ENCODE peak calls at places on chromosome 1, in five cellular contexts. C, E, X, G and V are unnamed samples.

GRCh38 chr1:193733674-193734073 is 547.3 kb upstream of the B3GALT2 start:
- DNase-seq in C (no peak), E (no peak), X (no peak), G (no peak), V (no peak)

GRCh38 chr1:192807968-192808587 is 761 bp upstream of the RGS2 start:
- DNase-seq in C (no peak), E (no peak), X (no peak), G (peak; percentile 67), V (no peak)

GRCh38 chr1:56099766-56100165 is 479.6 kb downstream of the PLPP3 start:
- DNase-seq in C (no peak), E (no peak), X (no peak), G (peak; percentile 59), V (no peak)

GRCh38 chr1:184075040-184076029 is 23.8 kb downstream of the TSEN15 start:
- DNase-seq in C (no peak), E (peak; percentile 82), X (no peak), G (peak; percentile 79), V (peak; percentile 54)

GRCh38 chr1:155241069-155241679 is 14.1 kb downstream of the ENTREP3 start:
- DNase-seq in C (no peak), E (peak; percentile 86), X (peak; percentile 57), G (peak; percentile 93), V (peak; percentile 63)

GRCh38 chr1:181390350-181391080 is 92.8 kb upstream of the CACNA1E start:
- DNase-seq in C (no peak), E (no peak), X (no peak), G (no peak), V (no peak)

GRCh38 chr1:11045428-11046269 is 1.4 kb downstream of the MASP2 start:
- DNase-seq in C (no peak), E (peak; percentile 54), X (no peak), G (no peak), V (no peak)

GRCh38 chr1:231020139-231020601 is 19.9 kb downstream of the FAM89A start:
- DNase-seq in C (no peak), E (no peak), X (no peak), G (peak; percentile 23), V (no peak)

GRCh38 chr1:68116643-68117235 is 66.3 kb upstream of the DIRAS3 start:
- DNase-seq in C (no peak), E (no peak), X (peak; percentile 27), G (peak; percentile 81), V (no peak)

GRCh38 chr1:60583696-60584095 is 498.7 kb upstream of the NFIA start:
- DNase-seq in C (no peak), E (no peak), X (no peak), G (no peak), V (no peak)

GRCh38 chr1:20345419-20345818 is 54.7 kb downstream of the VWA5B1 start:
- DNase-seq in C (no peak), E (no peak), X (no peak), G (no peak), V (no peak)

GRCh38 chr1:85611856-85612255 is 31.3 kb downstream of the CCN1 start:
- DNase-seq in C (peak; percentile 57), E (peak; percentile 70), X (no peak), G (peak; percentile 99), V (peak; percentile 99)

GRCh38 chr1:85609976-85610375 is 29.4 kb downstream of the CCN1 start:
- DNase-seq in C (no peak), E (no peak), X (no peak), G (no peak), V (no peak)

GRCh38 chr1:85615536-85615935 is 35.0 kb downstream of the CCN1 start:
- DNase-seq in C (no peak), E (no peak), X (no peak), G (peak; percentile 28), V (no peak)

GRCh38 chr1:85611390-85611789 is 30.8 kb downstream of the CCN1 start:
- DNase-seq in C (no peak), E (no peak), X (no peak), G (peak; percentile 96), V (peak; percentile 66)

GRCh38 chr1:85612704-85613361 is 32.3 kb downstream of the CCN1 start:
- DNase-seq in C (no peak), E (no peak), X (no peak), G (peak; percentile 90), V (peak; percentile 65)
- TF ChIP-seq CTCF in C (peak; percentile 70), E (peak; percentile 8), X (no peak), G (peak; percentile 75), V (peak; percentile 60)

GRCh38 chr1:157963713-157964112 is 29.7 kb upstream of the KIRREL1 start:
- DNase-seq in C (peak; percentile 78), E (peak; percentile 75), X (peak; percentile 32), G (peak; percentile 86), V (no peak)
- H3K4me3 ChIP-seq in C (no peak overlapping the region), E (no peak overlapping the region), X (no peak overlapping the region), G (no peak overlapping the region), V (no peak overlapping the region)

GRCh38 chr1:88612783-88613182 is 71.3 kb upstream of the PKN2 start:
- DNase-seq in C (no peak), E (no peak), X (no peak), G (no peak), V (no peak)

GRCh38 chr1:88609051-88609450 is 75.0 kb upstream of the PKN2 start:
- DNase-seq in C (no peak), E (no peak), X (no peak), G (no peak), V (no peak)

GRCh38 chr1:88608139-88608943 is 75.7 kb upstream of the PKN2 start:
- DNase-seq in C (no peak), E (no peak), X (no peak), G (peak; percentile 54), V (no peak)

GRCh38 chr1:88610687-88611086 is 73.4 kb upstream of the PKN2 start:
- DNase-seq in C (no peak), E (no peak), X (no peak), G (peak; percentile 7), V (no peak)

DNA sequence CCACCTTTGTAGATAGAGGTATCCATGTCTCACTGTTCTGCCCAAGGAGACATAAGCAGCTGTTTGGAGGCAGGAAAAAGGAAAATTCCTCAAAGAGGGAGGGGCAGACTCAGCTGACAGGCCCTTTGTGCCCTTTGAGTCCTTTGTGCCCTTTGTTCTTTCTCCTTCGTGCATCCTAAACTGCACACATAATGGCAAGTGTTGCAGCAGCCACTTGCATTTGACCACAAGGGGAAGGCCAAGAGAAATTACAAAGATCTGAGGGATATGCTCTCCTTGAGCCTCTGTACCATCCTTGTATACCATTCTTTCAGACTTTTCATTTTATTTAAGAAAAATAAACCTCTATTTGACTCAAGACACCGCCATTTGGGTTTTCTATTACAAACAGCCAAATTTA is 71.8 kb upstream of the PKN2 start:
- DNase-seq in C (no peak), E (no peak), X (no peak), G (no peak), V (no peak)
- TF ChIP-seq CTCF in C (no peak), E (no peak), X (no peak), G (no peak), V (no peak)

GRCh38 chr1:209220048-209220524 is 363.4 kb upstream of the CAMK1G start:
- DNase-seq in C (no peak), E (no peak), X (no peak), G (peak; percentile 2), V (peak; percentile 18)
- H3K4me3 ChIP-seq in C (no peak overlapping the region), E (no peak overlapping the region), X (no peak overlapping the region), G (no peak overlapping the region), V (no peak overlapping the region)